ENCODE peak calls at places on chromosomes 4 and X, in six cellular contexts. M is H9, I is mesenchymal stem cell, Z is IMR-90, K is H1, X is trophoblast cell. V is an unnamed sample.

GRCh38 chr4:153275380-153276276 is 68.9 kb upstream of the MND1 start:
- DNase-seq in M (no peak), I (no peak), Z (no peak), K (no peak), X (peak; percentile 53), V (no peak)

GRCh38 chr4:162201673-162202072 is 37.9 kb upstream of the FSTL5 start:
- DNase-seq in M (no peak), I (peak; percentile 8), Z (no peak), K (no peak), X (no peak), V (no peak)

GRCh38 chrX:334331-334891 is 15.8 kb upstream of the GTPBP6 start:
- DNase-seq in M (no peak), I (no peak), Z (no peak), K (no peak), X (no peak), V (no peak)

GRCh38 chr4:159677521-159677920 is 574.6 kb downstream of the RAPGEF2 start:
- DNase-seq in M (no peak), I (peak; percentile 70), Z (no peak), K (no peak), X (no peak), V (no peak)

GRCh38 chr4:77927991-77928925 is 65.6 kb downstream of the MRPL1 start:
- DNase-seq in M (no peak), I (peak; percentile 24), Z (peak; percentile 68), K (no peak), X (no peak), V (no peak)

GRCh38 chr4:145097331-145097820 is 620 bp downstream of the ANAPC10 start:
- DNase-seq in M (no peak), I (no peak), Z (no peak), K (no peak), X (no peak), V (no peak)

GRCh38 chr4:1398686-1399507 is 7.3 kb downstream of the NKX1-1 start:
- DNase-seq in M (no peak), I (no peak), Z (no peak), K (no peak), X (no peak), V (no peak)

GRCh38 chr4:139887962-139888735 is 222.5 kb downstream of the MGST2 start:
- DNase-seq in M (no peak), I (no peak), Z (no peak), K (no peak), X (no peak), V (no peak)

GRCh38 chrX:128616933-128617332 is 564.7 kb upstream of the ACTRT1 start:
- DNase-seq in M (no peak), I (no peak), Z (no peak), K (no peak), X (no peak), V (no peak)

GRCh38 chr4:109184421-109184956 is 118.0 kb downstream of the COL25A1 start:
- DNase-seq in M (no peak), I (peak; percentile 59), Z (no peak), K (no peak), X (peak; percentile 21), V (no peak)

GRCh38 chr4:41590591-41590990 is 52.6 kb downstream of the LIMCH1 start:
- DNase-seq in M (no peak), I (no peak), Z (no peak), K (no peak), X (no peak), V (no peak)

GRCh38 chr4:60201052-60201673 is 999.0 kb upstream of the ADGRL3 start:
- DNase-seq in M (peak; percentile 38), I (peak; percentile 61), Z (peak; percentile 28), K (peak; percentile 77), X (peak; percentile 85), V (peak; percentile 54)

GRCh38 chr4:107248571-107248970 is 212.5 kb upstream of the DKK2 start:
- DNase-seq in M (no peak), I (no peak), Z (peak; percentile 7), K (no peak), X (no peak), V (no peak)

GRCh38 chr4:32258986-32259385 is 1538.8 kb downstream of the PCDH7 start:
- DNase-seq in M (no peak), I (no peak), Z (no peak), K (no peak), X (no peak), V (no peak)

GRCh38 chr4:10007436-10007740 is 13.9 kb downstream of the SLC2A9 start:
- DNase-seq in M (no peak), I (no peak), Z (no peak), K (no peak), X (peak; percentile 10), V (no peak)

GRCh38 chrX:57453901-57454300 is 137.9 kb upstream of the ZXDB start:
- DNase-seq in M (peak; percentile 32), I (no peak), Z (peak; percentile 4), K (no peak), X (peak; percentile 56), V (no peak)

GRCh38 chrX:13005671-13006473 is 31.0 kb downstream of the TMSB4X start:
- DNase-seq in M (no peak), I (no peak), Z (peak; percentile 70), K (no peak), X (no peak), V (no peak)

GRCh38 chrX:31423575-31424284 is 351.9 kb upstream of the FTHL17 start:
- DNase-seq in M (peak; percentile 31), I (peak; percentile 78), Z (peak; percentile 62), K (peak; percentile 50), X (peak; percentile 31), V (no peak)

GRCh38 chr4:64158648-64159326 is 250.5 kb downstream of the TECRL start:
- DNase-seq in M (peak; percentile 53), I (peak; percentile 72), Z (peak; percentile 22), K (peak; percentile 58), X (peak; percentile 79), V (peak; percentile 63)

GRCh38 chr4:163335384-163335783 is 3.0 kb upstream of the NPY1R start:
- DNase-seq in M (no peak), I (no peak), Z (no peak), K (no peak), X (no peak), V (no peak)

GRCh38 chrX:68183612-68184214 is 249.6 kb downstream of the OPHN1 start:
- DNase-seq in M (no peak), I (peak; percentile 40), Z (peak; percentile 51), K (no peak), X (peak; percentile 73), V (no peak)

GRCh38 chrX:11341274-11342256 is 48.4 kb downstream of the AMELX start:
- DNase-seq in M (no peak), I (peak; percentile 86), Z (peak; percentile 79), K (no peak), X (peak; percentile 75), V (no peak)

GRCh38 chrX:23797371-23798128 is 14.6 kb downstream of the SAT1 start:
- DNase-seq in M (no peak), I (no peak), Z (no peak), K (no peak), X (peak; percentile 76), V (no peak)

DNA sequence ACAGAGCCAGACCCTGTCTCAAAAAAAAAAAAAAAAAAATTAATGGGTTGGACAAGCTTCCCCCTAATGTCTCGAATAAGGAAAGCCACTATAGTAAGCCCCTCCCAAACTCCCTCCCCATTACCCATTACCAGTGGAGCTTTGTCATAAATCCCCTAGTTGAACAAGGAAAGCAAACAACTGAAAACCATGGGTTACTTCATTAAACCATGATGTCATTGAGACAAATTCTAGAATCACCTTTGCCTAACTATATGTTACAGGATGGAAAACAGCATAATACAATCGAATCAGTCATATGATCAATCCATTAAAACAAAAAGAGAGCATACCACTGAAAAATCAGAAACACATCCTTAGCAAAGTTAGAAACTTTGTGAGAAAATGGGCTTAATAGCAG is 8.2 kb downstream of the ARAP2 start:
- DNase-seq in M (no peak), I (no peak), Z (no peak), K (no peak), X (no peak), V (no peak)
- H3K14ac ChIP-seq in M (no peak overlapping the region), I (no peak overlapping the region), Z (no peak overlapping the region), K (no peak overlapping the region), X (no peak overlapping the region), V (no peak overlapping the region)

DNA sequence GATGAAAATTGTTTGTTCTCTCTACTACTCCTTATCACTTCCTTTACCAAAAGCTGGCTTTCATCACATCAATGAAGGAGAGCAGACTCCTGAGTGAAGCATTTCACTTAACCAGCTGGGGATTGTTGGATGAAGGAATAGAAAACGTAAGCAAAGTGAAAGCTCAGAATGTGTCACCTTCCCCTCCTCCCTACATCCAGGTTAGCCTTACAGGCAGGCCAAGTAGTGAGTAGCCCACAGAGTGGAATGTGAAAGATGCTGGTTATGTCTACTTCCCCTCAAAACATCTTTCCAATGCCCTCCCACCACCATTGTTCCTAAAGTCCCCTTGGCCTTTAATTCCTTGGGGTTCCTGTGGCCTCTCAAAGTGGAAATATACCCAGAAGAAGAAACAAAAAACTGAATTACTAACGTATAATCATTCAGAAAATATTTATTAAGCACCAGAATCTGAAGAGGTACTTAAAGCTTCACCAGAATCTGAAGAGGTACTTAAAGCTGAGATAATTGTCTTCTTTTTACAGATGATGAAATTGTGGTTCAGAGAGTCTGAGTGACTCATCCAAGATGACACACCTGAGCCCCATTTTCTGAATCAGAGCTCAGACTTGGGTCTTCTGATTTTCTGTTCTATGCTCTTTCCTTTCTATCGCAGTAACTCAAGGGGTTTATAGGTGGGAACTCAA is 6.5 kb downstream of the P2RY4 start:
- DNase-seq in M (no peak), I (peak; percentile 22), Z (peak; percentile 18), K (no peak), X (no peak), V (no peak)
- H3K4me2 ChIP-seq in M (no peak overlapping the region), I (no peak overlapping the region), Z (no peak overlapping the region), K (no peak overlapping the region), X (no peak overlapping the region), V (no peak overlapping the region)

DNA sequence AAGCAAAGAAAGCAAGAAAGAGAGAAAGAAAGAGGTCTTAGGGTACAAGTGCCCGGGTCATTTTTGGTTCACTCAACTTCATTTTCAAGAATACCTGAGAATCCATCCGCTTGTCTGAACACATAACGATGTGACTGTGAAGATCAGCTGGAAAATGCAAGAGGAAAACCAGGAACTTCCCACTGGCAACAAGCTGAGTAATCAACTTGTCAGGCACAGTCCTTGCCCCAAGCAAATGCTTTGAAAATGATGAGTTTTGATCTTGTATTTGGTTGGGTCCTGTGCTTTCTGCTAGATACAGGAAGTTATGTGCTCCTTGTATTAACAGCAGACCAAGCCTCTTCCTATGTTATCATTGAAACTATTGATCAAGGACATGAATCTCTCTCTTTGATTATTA is 239.1 kb downstream of the ASMT start:
- DNase-seq in M (no peak), I (no peak), Z (no peak), K (no peak), X (peak; percentile 57), V (no peak)
- H3K23ac ChIP-seq in M (no peak overlapping the region), I (no peak overlapping the region), Z (no peak overlapping the region), K (no peak overlapping the region), X (no peak overlapping the region), V (no peak overlapping the region)

DNA sequence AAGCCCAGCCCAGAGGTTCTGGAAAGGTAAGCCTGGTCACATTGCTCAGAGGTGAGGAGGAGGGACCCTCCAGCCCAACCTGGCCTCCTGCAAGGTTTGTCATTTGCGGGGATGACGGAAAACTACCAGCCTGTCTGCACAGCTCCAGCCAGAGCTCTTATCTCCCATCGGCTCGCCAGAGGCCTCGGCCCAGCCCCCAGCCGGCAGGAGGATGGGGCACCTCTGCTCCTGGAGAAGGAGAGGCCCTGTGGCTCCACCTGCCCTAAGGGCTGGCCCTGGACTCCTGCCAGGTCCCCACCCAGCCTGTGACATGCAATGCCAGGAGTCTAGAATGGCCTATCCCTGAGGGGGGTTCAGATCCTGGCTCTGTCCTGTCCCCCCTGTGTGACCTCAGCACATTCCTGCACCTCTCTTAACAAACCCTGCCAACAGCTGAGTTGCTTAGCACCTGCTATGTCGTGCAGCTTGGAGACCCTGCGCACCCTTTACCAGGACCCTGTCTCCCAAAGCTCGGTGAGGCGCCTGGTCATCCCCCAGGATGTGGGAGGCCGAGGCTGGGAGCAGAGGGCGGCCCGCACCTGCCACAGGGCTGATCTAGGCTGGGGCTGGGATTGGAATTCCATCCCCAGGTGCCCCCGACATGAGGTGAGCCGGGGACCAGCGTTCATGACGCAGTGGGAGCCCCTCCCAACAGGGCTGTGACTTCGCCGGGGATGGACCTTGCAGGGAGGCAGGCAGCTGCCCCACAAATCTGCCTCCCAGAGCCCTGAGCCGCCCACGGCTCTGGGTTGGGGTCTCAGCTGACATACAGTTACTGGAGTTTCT is 14.4 kb downstream of the ADRA2C start:
- DNase-seq in M (peak; percentile 62), I (no peak), Z (no peak), K (no peak), X (peak; percentile 5), V (no peak)
- H3K14ac ChIP-seq in M (no peak overlapping the region), I (no peak overlapping the region), Z (no peak overlapping the region), K (no peak overlapping the region), X (peak overlapping the region; percentile 61), V (no peak overlapping the region)

V was measured in neuronal stem cell.